ENCODE peak calls at places on chromosomes 2 and 18, in eight cellular contexts. E is GM23248, G is fibroblast of mammary gland, I is HL-60, A is H7, D is adipocyte, J is kidney epithelial cell, O is GM06990. H is an unnamed sample.

GRCh38 chr2:130372055-130372832 is 16.4 kb downstream of the PTPN18 start:
- DNase-seq in E (peak), G (peak), I (peak), A (peak), D (peak), J (no peak), O (peak), H (peak)

GRCh38 chr2:100773538-100773937 is 46.4 kb upstream of the NPAS2 start:
- DNase-seq in E (peak), G (peak), I (no peak), A (no peak), D (peak), J (no peak), O (no peak), H (no peak)

GRCh38 chr18:48127546-48128105 is 197.2 kb upstream of the SMAD2 start:
- DNase-seq in E (no peak), G (no peak), I (no peak), A (no peak), D (no peak), J (no peak), O (no peak), H (no peak)

GRCh38 chr2:5685225-5685624 is 7.0 kb upstream of the SOX11 start:
- DNase-seq in E (no peak), G (no peak), I (no peak), A (no peak), D (no peak), J (no peak), O (no peak), H (no peak)

GRCh38 chr2:18742382-18742781 is 153.0 kb upstream of the NT5C1B start:
- DNase-seq in E (no peak), G (no peak), I (no peak), A (peak), D (no peak), J (no peak), O (no peak), H (peak)

GRCh38 chr18:80258640-80259039 is 11.3 kb upstream of the PARD6G start:
- DNase-seq in E (no peak), G (no peak), I (no peak), A (peak), D (no peak), J (no peak), O (no peak), H (no peak)

GRCh38 chr2:101773137-101773536 is 75.6 kb downstream of the MAP4K4 start:
- DNase-seq in E (no peak), G (no peak), I (no peak), A (no peak), D (no peak), J (no peak), O (no peak), H (no peak)

GRCh38 chr2:24515841-24516240 is 24.8 kb downstream of the NCOA1 start:
- DNase-seq in E (peak), G (no peak), I (no peak), A (no peak), D (no peak), J (no peak), O (no peak), H (no peak)

GRCh38 chr2:33021542-33022259 is 74.9 kb downstream of the LTBP1 start:
- DNase-seq in E (peak), G (peak), I (no peak), A (no peak), D (peak), J (no peak), O (no peak), H (peak)

GRCh38 chr18:49020129-49020528 is 69.4 kb upstream of the SMAD7 start:
- DNase-seq in E (no peak), G (no peak), I (no peak), A (peak), D (no peak), J (no peak), O (no peak), H (no peak)

GRCh38 chr2:135257383-135258090 is 205.4 kb downstream of the RAB3GAP1 start:
- DNase-seq in E (peak), G (peak), I (no peak), A (no peak), D (peak), J (no peak), O (no peak), H (peak)

GRCh38 chr2:11657646-11658045 is 12.3 kb downstream of the NTSR2 start:
- DNase-seq in E (no peak), G (no peak), I (no peak), A (no peak), D (no peak), J (no peak), O (no peak), H (no peak)

GRCh38 chr2:175175896-175176295 is 5.6 kb downstream of the ATP5MC3 start:
- DNase-seq in E (peak), G (peak), I (no peak), A (no peak), D (peak), J (no peak), O (no peak), H (peak)

GRCh38 chr2:218370410-218371063 is 11.5 kb upstream of the SLC11A1 start:
- DNase-seq in E (no peak), G (peak), I (peak), A (no peak), D (peak), J (no peak), O (no peak), H (no peak)
- H3K4me3 ChIP-seq in E (no peak), G (no peak), I (no peak), A (no peak), D (no peak), J (no peak), O (no peak), H (no peak)

GRCh38 chr2:224561234-224562005 is 23.7 kb downstream of the CUL3 start:
- DNase-seq in E (peak), G (no peak), I (no peak), A (no peak), D (no peak), J (no peak), O (no peak), H (no peak)
- H3K4me3 ChIP-seq in E (no peak), G (no peak), I (no peak), A (no peak), D (no peak), J (no peak), O (no peak), H (no peak)

GRCh38 chr2:70569559-70569958 is 15.9 kb upstream of the TGFA start:
- DNase-seq in E (peak), G (no peak), I (no peak), A (no peak), D (no peak), J (no peak), O (no peak), H (no peak)
- H3K4me3 ChIP-seq in E (no peak), G (no peak), I (no peak), A (no peak), D (no peak), J (no peak), O (no peak), H (no peak)

DNA sequence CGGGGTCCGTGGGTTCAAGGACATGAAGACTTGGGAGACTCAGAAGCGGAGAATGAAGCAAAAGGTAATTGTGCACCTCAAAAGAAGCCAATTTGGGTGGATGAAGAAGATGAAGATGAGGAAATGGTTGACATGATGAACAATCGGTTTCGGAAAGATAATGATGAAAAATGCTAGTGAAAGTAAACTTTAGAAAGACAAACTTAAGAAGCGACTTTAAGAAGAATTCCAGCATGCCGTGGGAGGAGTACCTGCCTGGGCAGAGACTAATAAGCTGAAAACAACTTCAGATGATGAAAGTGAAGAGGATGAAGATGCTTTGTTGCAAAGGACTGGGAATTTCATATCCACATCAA is 43.5 kb downstream of the PSTPIP2 start:
- DNase-seq in E (no peak), G (no peak), I (no peak), A (no peak), D (no peak), J (no peak), O (no peak), H (no peak)
- H3K4me3 ChIP-seq in E (peak), G (peak), I (no peak), A (peak), D (peak), J (peak), O (peak), H (peak)

GRCh38 chr18:55396267-55396905 is 191.6 kb downstream of the TCF4 start:
- DNase-seq in E (no peak), G (no peak), I (no peak), A (no peak), D (no peak), J (no peak), O (no peak), H (no peak)
- H3K4me3 ChIP-seq in E (no peak), G (no peak), I (no peak), A (no peak), D (no peak), J (no peak), O (no peak), H (no peak)

GRCh38 chr2:32008811-32009478 is 1.9 kb downstream of the MEMO1 start:
- DNase-seq in E (peak), G (peak), I (no peak), A (no peak), D (peak), J (no peak), O (no peak), H (peak)
- H3K4me3 ChIP-seq in E (peak), G (peak), I (peak), A (peak), D (peak), J (peak), O (peak), H (peak)

GRCh38 chr2:17538844-17539554 is 1.5 kb upstream of the VSNL1 start:
- DNase-seq in E (peak), G (peak), I (no peak), A (peak), D (peak), J (no peak), O (peak), H (peak)
- H3K4me3 ChIP-seq in E (peak), G (peak), I (no peak), A (peak), D (peak), J (peak), O (peak), H (peak)

GRCh38 chr2:8672940-8673339 is 8.9 kb upstream of the ID2 start:
- DNase-seq in E (no peak), G (no peak), I (no peak), A (no peak), D (no peak), J (no peak), O (no peak), H (no peak)
- H3K4me3 ChIP-seq in E (no peak), G (no peak), I (no peak), A (no peak), D (no peak), J (no peak), O (no peak), H (no peak)

H was measured in foreskin fibroblast.